ENCODE peak calls at places on chromosomes 3 and 15, in eight cellular contexts. One of them, this sample, is unnamed. For H3K36me3, the result is how much of the 10 kb centered on the place peaks cover.

GRCh38 chr3:17307482-17307881 is 422.7 kb downstream of the PLCL2 start:
- DNase-seq in upper lobe of left lung: no peak
- DNase-seq in transverse colon: no peak
- DNase-seq in GM12878: no peak
- DNase-seq in HCT116: no peak
- DNase-seq in suprapubic skin: no peak
- DNase-seq in breast epithelium: no peak
- DNase-seq in spleen: no peak
- DNase-seq in this sample: no peak

GRCh38 chr3:134824676-134825290 is 29.7 kb downstream of the EPHB1 start:
- DNase-seq in breast epithelium: no peak
- DNase-seq in GM12878: no peak
- DNase-seq in transverse colon: no peak
- DNase-seq in suprapubic skin: no peak
- DNase-seq in spleen: no peak
- DNase-seq in HCT116: no peak
- DNase-seq in upper lobe of left lung: no peak
- DNase-seq in this sample: no peak

GRCh38 chr3:69922521-69923000 is 77.0 kb upstream of the SAMMSON start:
- DNase-seq in breast epithelium: no peak
- DNase-seq in suprapubic skin: no peak
- DNase-seq in upper lobe of left lung: no peak
- DNase-seq in HCT116: no peak
- DNase-seq in spleen: no peak
- DNase-seq in transverse colon: no peak
- DNase-seq in GM12878: no peak
- DNase-seq in this sample: no peak

GRCh38 chr3:181761906-181762305 is 50.2 kb downstream of the SOX2 start:
- DNase-seq in HCT116: no peak
- DNase-seq in transverse colon: no peak
- DNase-seq in spleen: no peak
- DNase-seq in suprapubic skin: no peak
- DNase-seq in upper lobe of left lung: no peak
- DNase-seq in GM12878: no peak
- DNase-seq in breast epithelium: no peak
- DNase-seq in this sample: no peak

GRCh38 chr3:168117853-168118313 is 22.2 kb upstream of the GOLIM4 start:
- DNase-seq in suprapubic skin: no peak
- DNase-seq in HCT116: no peak
- DNase-seq in GM12878: no peak
- DNase-seq in upper lobe of left lung: no peak
- DNase-seq in spleen: no peak
- DNase-seq in transverse colon: no peak
- DNase-seq in breast epithelium: no peak
- DNase-seq in this sample: no peak

GRCh38 chr3:45109736-45110135 is 36.4 kb downstream of the CDCP1 start:
- DNase-seq in upper lobe of left lung: no peak
- DNase-seq in suprapubic skin: no peak
- DNase-seq in spleen: no peak
- DNase-seq in HCT116: no peak
- DNase-seq in breast epithelium: no peak
- DNase-seq in transverse colon: no peak
- DNase-seq in GM12878: no peak
- DNase-seq in this sample: no peak

GRCh38 chr3:15327941-15328340 is 4.4 kb downstream of the SH3BP5 start:
- DNase-seq in GM12878: no peak
- DNase-seq in transverse colon: peak
- DNase-seq in breast epithelium: peak
- DNase-seq in spleen: no peak
- DNase-seq in HCT116: no peak
- DNase-seq in suprapubic skin: no peak
- DNase-seq in upper lobe of left lung: no peak
- DNase-seq in this sample: no peak

GRCh38 chr3:114902691-114903101 is 244.4 kb downstream of the ZBTB20 start:
- DNase-seq in suprapubic skin: no peak
- DNase-seq in transverse colon: no peak
- DNase-seq in spleen: no peak
- DNase-seq in HCT116: no peak
- DNase-seq in GM12878: no peak
- DNase-seq in breast epithelium: no peak
- DNase-seq in upper lobe of left lung: no peak
- DNase-seq in this sample: no peak

GRCh38 chr3:58888087-58888486 is 161.7 kb downstream of the CFAP20DC start:
- DNase-seq in spleen: no peak
- DNase-seq in breast epithelium: no peak
- DNase-seq in suprapubic skin: no peak
- DNase-seq in upper lobe of left lung: no peak
- DNase-seq in HCT116: no peak
- DNase-seq in transverse colon: no peak
- DNase-seq in GM12878: no peak
- DNase-seq in this sample: no peak

GRCh38 chr15:78620021-78620838 is 566 bp downstream of the CHRNA3 start:
- DNase-seq in spleen: no peak
- DNase-seq in breast epithelium: no peak
- DNase-seq in suprapubic skin: peak
- DNase-seq in upper lobe of left lung: peak
- DNase-seq in HCT116: no peak
- DNase-seq in transverse colon: no peak
- DNase-seq in GM12878: no peak
- DNase-seq in this sample: no peak

GRCh38 chr15:82810863-82811421 is 1.5 kb downstream of the WHAMM start:
- DNase-seq in suprapubic skin: no peak
- DNase-seq in spleen: no peak
- DNase-seq in upper lobe of left lung: no peak
- DNase-seq in transverse colon: no peak
- DNase-seq in breast epithelium: no peak
- DNase-seq in HCT116: no peak
- DNase-seq in GM12878: peak
- DNase-seq in this sample: no peak

GRCh38 chr3:160999268-160999667 is 105.9 kb downstream of the B3GALNT1 start:
- DNase-seq in breast epithelium: no peak
- DNase-seq in GM12878: no peak
- DNase-seq in suprapubic skin: no peak
- DNase-seq in transverse colon: no peak
- DNase-seq in spleen: no peak
- DNase-seq in HCT116: no peak
- DNase-seq in upper lobe of left lung: no peak
- DNase-seq in this sample: no peak

GRCh38 chr3:14879161-14879888 is 60.6 kb downstream of the FGD5 start:
- DNase-seq in transverse colon: peak
- DNase-seq in suprapubic skin: peak
- DNase-seq in spleen: peak
- DNase-seq in upper lobe of left lung: no peak
- DNase-seq in breast epithelium: no peak
- DNase-seq in HCT116: no peak
- DNase-seq in GM12878: no peak
- DNase-seq in this sample: no peak

DNA sequence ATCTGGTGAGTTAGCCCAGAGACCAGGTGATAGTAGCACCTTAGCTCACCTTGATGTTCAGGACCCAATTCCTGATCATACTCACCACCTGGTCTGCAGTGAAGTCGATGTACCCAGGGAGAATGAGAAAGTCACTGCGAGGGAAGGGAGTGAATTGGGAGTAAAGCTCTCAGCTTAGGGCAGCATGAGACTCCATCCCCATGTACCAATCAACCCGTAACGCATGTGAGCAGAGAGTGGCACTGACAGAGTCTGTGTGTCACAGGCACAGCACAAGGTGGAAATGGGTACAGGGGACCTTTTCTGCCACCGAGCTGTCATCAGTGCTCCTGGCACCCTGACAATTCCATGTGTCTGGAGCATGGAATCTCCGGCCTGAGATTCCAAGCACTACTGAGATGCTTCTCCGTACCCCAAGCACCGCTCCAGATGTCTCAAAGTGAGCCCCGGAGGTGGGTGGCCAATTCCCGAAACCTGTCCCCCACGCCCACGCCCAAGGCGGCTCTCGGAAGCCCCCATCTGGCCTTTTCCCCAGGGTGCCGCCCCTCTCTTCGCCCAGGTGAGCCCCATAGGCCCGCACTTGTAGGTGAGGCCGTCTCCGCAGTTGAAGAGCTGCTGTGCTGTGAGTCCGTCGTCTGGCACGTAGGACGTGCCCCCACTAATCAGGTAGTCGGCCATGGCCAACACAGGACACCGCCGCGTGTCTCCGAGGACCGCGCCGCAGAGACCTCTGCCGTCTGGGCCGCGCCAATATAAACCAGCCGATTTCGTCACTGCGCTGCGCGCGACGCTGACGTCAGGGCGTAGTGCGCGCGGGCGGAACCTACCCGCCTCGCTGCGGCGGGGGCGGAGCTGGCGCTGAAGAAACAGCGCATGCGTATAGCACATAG is at the start of gene IMPDH2:
- DNase-seq in GM12878: peak
- DNase-seq in spleen: peak
- DNase-seq in suprapubic skin: peak
- DNase-seq in HCT116: peak
- DNase-seq in transverse colon: peak
- DNase-seq in upper lobe of left lung: peak
- DNase-seq in breast epithelium: peak
- DNase-seq in this sample: no peak
- H3K36me3 ChIP-seq in GM12878: under half
- H3K36me3 ChIP-seq in spleen: half or more
- H3K36me3 ChIP-seq in suprapubic skin: half or more
- H3K36me3 ChIP-seq in HCT116: half or more
- H3K36me3 ChIP-seq in transverse colon: under half
- H3K36me3 ChIP-seq in upper lobe of left lung: half or more
- H3K36me3 ChIP-seq in breast epithelium: under half
- H3K36me3 ChIP-seq in this sample: half or more

DNA sequence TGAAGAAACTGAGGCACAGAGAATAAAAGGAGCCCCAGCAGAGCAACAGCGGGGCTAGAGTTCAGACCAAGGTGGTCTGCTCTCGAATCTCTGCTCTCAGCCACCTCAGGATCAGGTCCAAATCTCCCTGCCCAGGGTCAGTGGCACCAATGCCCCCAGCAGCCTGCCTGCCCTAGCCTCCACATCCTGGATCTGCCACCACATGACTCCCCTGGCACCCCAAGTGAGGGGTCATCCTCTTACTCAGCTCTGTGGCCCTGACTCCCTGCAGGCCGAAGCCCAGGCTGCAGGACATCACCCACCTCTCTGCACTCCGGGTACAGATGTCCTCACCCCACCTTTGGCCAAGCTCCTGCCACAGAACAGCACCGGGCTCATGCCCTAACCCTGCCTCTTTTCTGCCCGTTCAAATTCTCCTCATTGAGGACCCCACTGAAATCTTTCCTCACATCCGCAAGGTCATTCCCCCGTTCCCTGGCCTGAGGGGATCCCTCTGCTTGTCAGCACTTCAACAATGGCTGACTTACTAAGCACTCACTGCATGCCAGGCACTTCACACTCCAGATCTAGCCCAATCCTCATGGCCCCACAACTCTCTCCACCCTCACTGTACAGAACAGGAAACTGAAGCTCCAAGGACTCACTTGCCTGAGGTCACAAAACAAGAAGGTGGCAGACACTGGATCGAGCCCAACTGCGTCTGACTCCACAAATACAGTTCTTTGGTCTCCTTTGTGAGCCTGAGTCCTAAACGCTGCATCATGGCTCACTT is 4.3 kb downstream of the PPIB start:
- DNase-seq in spleen: no peak
- DNase-seq in transverse colon: no peak
- DNase-seq in HCT116: no peak
- DNase-seq in suprapubic skin: peak
- DNase-seq in GM12878: no peak
- DNase-seq in upper lobe of left lung: no peak
- DNase-seq in breast epithelium: no peak
- DNase-seq in this sample: no peak
- TF ChIP-seq POLR2AphosphoS5 in spleen: peak
- TF ChIP-seq POLR2AphosphoS5 in transverse colon: no peak
- TF ChIP-seq POLR2AphosphoS5 in HCT116: no peak
- TF ChIP-seq POLR2AphosphoS5 in suprapubic skin: no peak
- TF ChIP-seq POLR2AphosphoS5 in GM12878: no peak
- TF ChIP-seq POLR2AphosphoS5 in upper lobe of left lung: no peak
- TF ChIP-seq POLR2AphosphoS5 in breast epithelium: no peak
- TF ChIP-seq POLR2AphosphoS5 in this sample: no peak

GRCh38 chr3:19476298-19476697 is 328.0 kb downstream of the KCNH8 start:
- DNase-seq in upper lobe of left lung: no peak
- DNase-seq in transverse colon: no peak
- DNase-seq in spleen: no peak
- DNase-seq in HCT116: no peak
- DNase-seq in breast epithelium: no peak
- DNase-seq in GM12878: no peak
- DNase-seq in suprapubic skin: no peak
- DNase-seq in this sample: no peak
- H3K36me3 ChIP-seq in upper lobe of left lung: under half
- H3K36me3 ChIP-seq in transverse colon: under half
- H3K36me3 ChIP-seq in spleen: under half
- H3K36me3 ChIP-seq in HCT116: under half
- H3K36me3 ChIP-seq in breast epithelium: under half
- H3K36me3 ChIP-seq in GM12878: under half
- H3K36me3 ChIP-seq in suprapubic skin: under half
- H3K36me3 ChIP-seq in this sample: under half

GRCh38 chr15:98884894-98885293 is 122.7 kb downstream of the PGPEP1L start:
- DNase-seq in transverse colon: no peak
- DNase-seq in breast epithelium: no peak
- DNase-seq in suprapubic skin: no peak
- DNase-seq in spleen: no peak
- DNase-seq in GM12878: no peak
- DNase-seq in upper lobe of left lung: no peak
- DNase-seq in HCT116: no peak
- DNase-seq in this sample: no peak
- TF ChIP-seq POLR2AphosphoS5 in transverse colon: no peak
- TF ChIP-seq POLR2AphosphoS5 in breast epithelium: no peak
- TF ChIP-seq POLR2AphosphoS5 in suprapubic skin: no peak
- TF ChIP-seq POLR2AphosphoS5 in spleen: no peak
- TF ChIP-seq POLR2AphosphoS5 in GM12878: no peak
- TF ChIP-seq POLR2AphosphoS5 in upper lobe of left lung: no peak
- TF ChIP-seq POLR2AphosphoS5 in HCT116: no peak
- TF ChIP-seq POLR2AphosphoS5 in this sample: no peak

DNA sequence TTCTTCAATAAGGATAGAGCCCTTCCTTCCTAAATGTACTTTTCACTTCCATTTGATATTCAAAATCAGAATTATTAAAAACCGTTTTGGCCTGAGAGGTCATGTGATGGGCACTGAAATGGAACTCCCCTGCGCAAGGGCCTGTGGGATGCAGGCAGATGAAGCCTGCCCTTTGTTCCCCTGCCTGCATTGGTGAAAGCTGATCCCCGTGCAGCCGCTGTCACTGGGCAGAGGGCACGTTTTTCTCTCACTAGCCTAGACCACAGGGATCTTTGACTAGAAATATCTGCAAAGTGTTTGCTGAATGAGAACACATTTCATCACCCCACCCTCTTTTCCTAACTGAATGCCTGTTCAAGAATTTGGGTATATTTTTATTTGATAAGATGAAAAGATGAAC is 74.9 kb downstream of the TIPARP start:
- DNase-seq in suprapubic skin: no peak
- DNase-seq in spleen: no peak
- DNase-seq in breast epithelium: no peak
- DNase-seq in GM12878: no peak
- DNase-seq in transverse colon: no peak
- DNase-seq in HCT116: no peak
- DNase-seq in upper lobe of left lung: no peak
- DNase-seq in this sample: no peak
- H3K36me3 ChIP-seq in suprapubic skin: under half
- H3K36me3 ChIP-seq in spleen: under half
- H3K36me3 ChIP-seq in breast epithelium: under half
- H3K36me3 ChIP-seq in GM12878: under half
- H3K36me3 ChIP-seq in transverse colon: under half
- H3K36me3 ChIP-seq in HCT116: under half
- H3K36me3 ChIP-seq in upper lobe of left lung: under half
- H3K36me3 ChIP-seq in this sample: under half